ENCODE peak calls at places on chromosomes 6 and 20, in eight cellular contexts. X is spleen, N is mammary epithelial cell, Q is uterus, D is fibroblast of lung, V is cardiac muscle cell, F is heart left ventricle, M is AG04450. R is an unnamed sample.

GRCh38 chr6:10278786-10279185 is 136.1 kb downstream of the TFAP2A start:
- DNase-seq in X (no peak), N (no peak), Q (no peak), D (no peak), V (no peak), F (no peak), M (no peak), R (no peak)

GRCh38 chr6:13873288-13874190 is 51.2 kb upstream of the RNF182 start:
- DNase-seq in X (peak; percentile 93), N (peak; percentile 33), Q (peak; percentile 38), D (no peak), V (peak; percentile 66), F (peak; percentile 58), M (no peak), R (no peak)

GRCh38 chr6:16402501-16402900 is 164.1 kb downstream of the GMPR start:
- DNase-seq in X (no peak), N (no peak), Q (peak; percentile 89), D (no peak), V (no peak), F (no peak), M (no peak), R (no peak)

GRCh38 chr20:62623488-62624324 is 18.6 kb upstream of the SLCO4A1 start:
- DNase-seq in X (peak; percentile 99), N (peak; percentile 91), Q (peak; percentile 96), D (peak; percentile 80), V (peak; percentile 87), F (peak; percentile 91), M (peak; percentile 4), R (peak; percentile 68)

GRCh38 chr20:25274481-25274880 is 26.6 kb downstream of the PYGB start:
- DNase-seq in X (peak; percentile 54), N (no peak), Q (peak; percentile 11), D (no peak), V (no peak), F (peak; percentile 19), M (no peak), R (no peak)

GRCh38 chr6:149081281-149081680 is 236.2 kb upstream of the TAB2 start:
- DNase-seq in X (no peak), N (no peak), Q (no peak), D (no peak), V (no peak), F (no peak), M (no peak), R (no peak)

GRCh38 chr6:150579611-150580010 is 20.1 kb upstream of the PLEKHG1 start:
- DNase-seq in X (no peak), N (no peak), Q (no peak), D (no peak), V (no peak), F (no peak), M (no peak), R (no peak)

GRCh38 chr6:119129148-119129967 is 50.9 kb upstream of the FAM184A start:
- DNase-seq in X (no peak), N (peak; percentile 53), Q (no peak), D (peak; percentile 68), V (peak; percentile 74), F (no peak), M (peak; percentile 53), R (peak; percentile 57)

GRCh38 chr20:61930776-61931475 is 134.8 kb downstream of the TAF4 start:
- DNase-seq in X (peak; percentile 58), N (no peak), Q (no peak), D (no peak), V (no peak), F (no peak), M (no peak), R (no peak)

GRCh38 chr20:17504898-17505663 is 26.1 kb downstream of the BFSP1 start:
- DNase-seq in X (peak; percentile 93), N (peak; percentile 64), Q (peak; percentile 40), D (peak; percentile 52), V (peak; percentile 63), F (peak; percentile 56), M (no peak), R (peak; percentile 39)

GRCh38 chr6:63904844-63905243 is 269.2 kb downstream of the PHF3 start:
- DNase-seq in X (no peak), N (peak; percentile 70), Q (no peak), D (peak; percentile 80), V (no peak), F (no peak), M (no peak), R (peak; percentile 24)

GRCh38 chr6:99282479-99283062 is 66.9 kb downstream of the FAXC start:
- DNase-seq in X (no peak), N (peak; percentile 1), Q (no peak), D (peak; percentile 16), V (peak; percentile 27), F (no peak), M (no peak), R (no peak)

GRCh38 chr6:76876922-76877553 is 586.3 kb downstream of the HTR1B start:
- DNase-seq in X (no peak), N (peak; percentile 61), Q (no peak), D (peak; percentile 6), V (peak; percentile 87), F (no peak), M (no peak), R (peak; percentile 75)

GRCh38 chr6:133136177-133136896 is 104.8 kb upstream of the EYA4 start:
- DNase-seq in X (no peak), N (no peak), Q (no peak), D (peak; percentile 29), V (no peak), F (no peak), M (no peak), R (no peak)

GRCh38 chr20:46627251-46627650 is 24.0 kb downstream of the SLC13A3 start:
- DNase-seq in X (no peak), N (no peak), Q (no peak), D (no peak), V (no peak), F (no peak), M (no peak), R (no peak)

GRCh38 chr20:15799871-15800270 is 773.4 kb downstream of the KIF16B start:
- DNase-seq in X (no peak), N (peak; percentile 67), Q (no peak), D (peak; percentile 15), V (no peak), F (no peak), M (no peak), R (peak; percentile 51)

GRCh38 chr6:163708459-163708858 is 293.9 kb downstream of the QKI start:
- DNase-seq in X (no peak), N (no peak), Q (no peak), D (no peak), V (no peak), F (no peak), M (no peak), R (no peak)

GRCh38 chr6:44263357-44264100 is 1.8 kb downstream of the NFKBIE start:
- DNase-seq in X (peak; percentile 83), N (peak; percentile 38), Q (no peak), D (peak; percentile 7), V (no peak), F (no peak), M (no peak), R (peak; percentile 16)

GRCh38 chr6:44265003-44265842 is at the start of gene NFKBIE:
- DNase-seq in X (peak; percentile 96), N (peak; percentile 94), Q (peak; percentile 96), D (peak; percentile 88), V (peak; percentile 95), F (peak; percentile 97), M (peak; percentile 71), R (peak; percentile 94)

GRCh38 chr6:44262467-44263356 is 2.6 kb downstream of the NFKBIE start:
- DNase-seq in X (peak; percentile 89), N (no peak), Q (no peak), D (no peak), V (no peak), F (no peak), M (no peak), R (no peak)

GRCh38 chr6:44265843-44266233 is 487 bp upstream of the NFKBIE start:
- DNase-seq in X (peak; percentile 80), N (no peak), Q (no peak), D (no peak), V (no peak), F (no peak), M (no peak), R (no peak)

GRCh38 chr6:44264154-44265002 is 973 bp downstream of the NFKBIE start:
- DNase-seq in X (peak; percentile 95), N (peak; percentile 29), Q (no peak), D (no peak), V (no peak), F (peak; percentile 50), M (no peak), R (no peak)
- H3K27ac ChIP-seq in X (peak overlapping the region; percentile 94), N (peak overlapping the region; percentile 56), Q (peak overlapping the region; percentile 74), D (peak overlapping the region; percentile 50), V (no peak overlapping the region), F (peak overlapping the region; percentile 77), M (peak overlapping the region; percentile 75), R (no peak overlapping the region)

DNA sequence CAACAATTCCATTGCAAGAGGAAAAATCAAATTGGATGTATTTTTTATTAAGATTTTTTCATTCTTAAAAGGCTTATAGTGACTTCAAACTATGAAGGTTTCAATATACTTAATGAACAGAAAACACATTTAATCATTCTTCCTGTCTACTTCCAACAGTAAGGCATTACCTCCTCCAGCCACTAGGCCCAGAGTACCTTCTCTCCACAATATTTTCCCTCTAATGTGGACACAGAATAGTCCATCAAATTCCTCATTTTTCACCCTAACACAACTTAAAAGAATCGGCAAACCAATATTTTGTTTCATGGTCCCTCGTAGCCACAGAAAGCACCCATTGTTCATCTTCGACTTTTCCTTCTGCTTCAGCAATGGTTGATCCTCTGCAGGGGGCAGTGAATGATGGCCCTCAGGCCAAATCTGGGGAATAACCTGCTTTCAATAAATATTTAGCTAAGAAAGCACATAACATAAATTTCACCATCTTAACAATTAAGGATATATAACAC is 335.4 kb upstream of the ID4 start:
- DNase-seq in X (no peak), N (no peak), Q (no peak), D (no peak), V (no peak), F (no peak), M (no peak), R (no peak)
- TF ChIP-seq CTCF in X (no peak), N (no peak), Q (no peak), D (no peak), V (no peak), F (no peak), M (no peak), R (peak; percentile 14)

DNA sequence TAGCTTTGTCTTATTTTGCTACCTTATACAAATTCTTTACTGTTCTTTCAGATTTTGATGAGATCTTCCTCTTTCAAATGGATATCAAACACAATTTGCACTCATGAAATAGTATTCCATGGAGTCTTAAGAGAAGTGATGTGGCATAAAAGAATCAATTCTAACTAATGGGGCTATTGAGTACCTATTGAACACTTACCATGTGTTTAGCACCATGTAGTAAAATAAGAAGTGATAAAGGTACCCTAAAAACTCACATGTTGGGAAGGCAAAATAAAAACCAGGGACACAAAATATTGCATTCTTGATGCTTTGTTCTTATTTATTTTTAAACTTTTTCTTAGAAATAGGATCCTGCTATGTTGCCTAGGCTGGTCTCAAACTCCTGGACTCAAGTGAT is 56.2 kb downstream of the KIF13A start:
- DNase-seq in X (no peak), N (no peak), Q (no peak), D (no peak), V (no peak), F (no peak), M (no peak), R (no peak)
- H3K27ac ChIP-seq in X (peak overlapping the region; percentile 59), N (no peak overlapping the region), Q (peak overlapping the region; percentile 61), D (peak overlapping the region; percentile 88), V (peak overlapping the region; percentile 89), F (peak overlapping the region; percentile 86), M (no peak overlapping the region), R (no peak overlapping the region)

DNA sequence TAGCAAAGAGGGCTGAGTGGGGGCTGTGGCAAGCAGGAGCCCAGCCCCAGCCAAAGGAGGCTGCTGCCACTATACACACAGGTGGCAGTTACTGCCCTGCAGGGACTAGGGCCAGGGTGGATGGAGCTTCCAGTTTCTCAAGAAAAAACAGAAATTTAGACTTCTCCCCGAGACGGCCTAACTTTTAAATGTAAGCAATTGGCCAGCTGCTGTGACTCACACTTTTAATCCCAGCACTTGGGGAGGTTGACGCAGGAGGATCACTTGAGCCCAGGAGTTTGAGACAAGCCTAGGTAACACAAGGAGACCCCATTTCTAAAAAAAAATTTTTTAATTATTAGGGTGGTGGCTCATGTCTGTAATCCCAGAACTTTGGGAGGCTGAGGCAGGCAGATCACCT is 98.2 kb upstream of the NFATC2 start:
- DNase-seq in X (no peak), N (no peak), Q (no peak), D (peak; percentile 28), V (no peak), F (no peak), M (peak; percentile 58), R (no peak)
- TF ChIP-seq CTCF in X (no peak), N (no peak), Q (no peak), D (no peak), V (no peak), F (no peak), M (no peak), R (no peak)

R was measured in brain microvascular endothelial cell.